ENCODE peak calls at places on chromosomes 5 and 9, in eight cellular contexts. A, W, I, U, F, P, D and V are unnamed samples.
A peak's percentile ranks its signal among the peaks of the same experiment; 100 is the strongest.

GRCh38 chr9:21672140-21672539 is 130.3 kb upstream of the MTAP start:
- DNase-seq in A (no peak), U (no peak), W (no peak), D (no peak), P (no peak), I (no peak), F (no peak), V (no peak)

GRCh38 chr5:10453564-10453963 is 11.9 kb downstream of the ROPN1L start:
- DNase-seq in D (no peak), W (peak; percentile 59), I (no peak), A (no peak), U (no peak), F (no peak), P (peak; percentile 52), V (peak; percentile 98)

GRCh38 chr9:115411993-115412452 is 294.1 kb upstream of the TNC start:
- DNase-seq in U (no peak), A (no peak), P (no peak), I (no peak), W (no peak), F (no peak), D (no peak), V (no peak)

GRCh38 chr9:33139421-33140228 is 27.5 kb downstream of the B4GALT1 start:
- DNase-seq in P (no peak), U (peak; percentile 94), W (no peak), F (no peak), D (peak; percentile 87), A (peak; percentile 89), I (peak; percentile 61), V (no peak)

GRCh38 chr5:172954751-172955159 is 4.5 kb upstream of the RPL26L1 start:
- DNase-seq in P (no peak), W (no peak), I (no peak), A (no peak), F (no peak), U (no peak), D (no peak), V (no peak)

GRCh38 chr9:129968690-129969485 is 74.1 kb downstream of the FNBP1 start:
- DNase-seq in A (no peak), W (peak; percentile 47), D (no peak), P (peak; percentile 62), F (peak; percentile 96), I (peak; percentile 87), U (no peak), V (peak; percentile 89)

GRCh38 chr5:59328801-59329296 is 564.7 kb downstream of the PDE4D start:
- DNase-seq in D (peak; percentile 22), F (peak; percentile 85), A (peak; percentile 69), P (no peak), I (peak; percentile 44), W (peak; percentile 74), U (no peak), V (no peak)

GRCh38 chr9:93669116-93669957 is 93.0 kb downstream of the PHF2 start:
- DNase-seq in F (no peak), A (peak; percentile 34), U (peak; percentile 76), W (no peak), P (no peak), D (peak; percentile 8), I (no peak), V (no peak)

GRCh38 chr9:134917431-134918373 is at the start of gene FCN1:
- DNase-seq in D (no peak), F (no peak), W (no peak), I (no peak), U (peak; percentile 74), A (peak; percentile 23), P (no peak), V (no peak)

GRCh38 chr5:90956511-90956910 is 397.9 kb downstream of the ADGRV1 start:
- DNase-seq in U (no peak), A (no peak), P (no peak), W (no peak), D (no peak), I (peak; percentile 3), F (peak; percentile 50), V (no peak)

GRCh38 chr5:146618434-146618833 is 102.4 kb upstream of the GPR151 start:
- DNase-seq in A (no peak), F (no peak), P (no peak), U (no peak), D (no peak), W (no peak), I (no peak), V (no peak)

GRCh38 chr9:37174247-37174646 is 53.9 kb downstream of the ZCCHC7 start:
- DNase-seq in U (no peak), D (no peak), A (no peak), F (peak; percentile 92), I (no peak), W (no peak), P (no peak), V (no peak)

GRCh38 chr9:130682490-130683121 is 11.0 kb upstream of the EXOSC2 start:
- DNase-seq in U (peak; percentile 93), D (peak; percentile 79), W (peak; percentile 89), A (peak; percentile 88), I (peak; percentile 87), F (peak; percentile 73), P (peak; percentile 96), V (peak; percentile 85)

GRCh38 chr5:59186623-59187022 is 603.7 kb downstream of the RAB3C start:
- DNase-seq in A (no peak), F (no peak), D (no peak), U (no peak), I (no peak), W (no peak), P (no peak), V (no peak)

GRCh38 chr9:7570107-7570720 is 229.4 kb downstream of the DMAC1 start:
- DNase-seq in P (no peak), A (no peak), I (peak; percentile 81), U (no peak), F (peak; percentile 58), D (no peak), W (peak; percentile 57), V (peak; percentile 61)

GRCh38 chr9:73219985-73220626 is 68.4 kb downstream of the ANXA1 start:
- DNase-seq in A (no peak), P (peak; percentile 45), I (peak; percentile 91), U (no peak), W (peak; percentile 36), F (no peak), D (no peak), V (peak; percentile 30)

GRCh38 chr9:96122756-96123155 is 179.2 kb downstream of the HSD17B3 start:
- DNase-seq in W (no peak), A (no peak), P (no peak), I (no peak), D (no peak), F (no peak), U (no peak), V (no peak)

GRCh38 chr5:170886210-170886894 is 24.5 kb downstream of the RANBP17 start:
- DNase-seq in D (no peak), P (no peak), I (no peak), W (no peak), A (no peak), U (no peak), F (no peak), V (no peak)

GRCh38 chr9:95379630-95380029 is 62.1 kb upstream of the FANCC start:
- DNase-seq in A (no peak), F (no peak), U (no peak), D (no peak), I (no peak), P (no peak), W (peak; percentile 16), V (no peak)

GRCh38 chr5:109997191-109997590 is 307.5 kb downstream of the MAN2A1 start:
- DNase-seq in W (no peak), I (no peak), U (no peak), F (no peak), D (no peak), A (no peak), P (no peak), V (no peak)

GRCh38 chr9:69249337-69249736 is 75.3 kb downstream of the TJP2 start:
- DNase-seq in I (peak; percentile 5), U (no peak), W (no peak), A (no peak), F (peak; percentile 44), P (peak; percentile 13), D (no peak), V (peak; percentile 15)

DNA sequence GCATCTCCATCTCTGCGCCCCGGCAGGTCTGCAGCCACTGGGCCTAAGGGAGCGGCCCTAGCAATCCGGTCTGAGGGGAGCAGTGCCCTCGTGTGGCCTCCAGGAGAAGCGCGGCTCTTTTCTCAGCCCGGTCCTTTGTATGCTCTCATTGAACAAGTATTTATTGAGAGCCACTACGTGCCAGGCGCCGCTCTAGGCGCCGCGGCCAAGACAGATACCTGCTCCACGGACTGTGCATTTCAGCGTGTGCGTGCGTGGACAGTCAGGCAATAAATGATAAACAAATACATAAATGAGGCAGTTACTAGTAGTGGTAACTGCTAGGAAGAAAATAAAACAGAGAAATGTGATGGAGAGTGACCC is 2.3 kb upstream of the SLC4A9 start:
- DNase-seq in U (peak; percentile 92), F (peak; percentile 88), W (peak; percentile 89), A (peak; percentile 88), D (peak; percentile 81), P (peak; percentile 95), I (peak; percentile 91), V (peak; percentile 93)
- TF ChIP-seq CTCF in U (peak; percentile 93), F (peak; percentile 97), W (peak; percentile 89), A (peak; percentile 88), D (peak; percentile 95), P (peak; percentile 98), I (peak; percentile 97), V (peak; percentile 94)

GRCh38 chr5:55991768-55992486 is 2.8 kb downstream of the IL6ST start:
- DNase-seq in U (no peak), F (peak; percentile 54), A (no peak), I (no peak), W (no peak), P (no peak), D (no peak), V (no peak)
- TF ChIP-seq CTCF in U (no peak), F (no peak), A (no peak), I (no peak), W (no peak), P (no peak), D (no peak), V (no peak)

GRCh38 chr5:23208959-23209431 is 298.4 kb upstream of the PRDM9 start:
- DNase-seq in P (peak; percentile 53), W (peak; percentile 68), U (no peak), A (no peak), I (peak; percentile 76), F (no peak), D (no peak), V (peak; percentile 91)
- TF ChIP-seq CTCF in P (peak; percentile 83), W (peak; percentile 56), U (peak; percentile 74), A (peak; percentile 47), I (peak; percentile 69), F (peak; percentile 6), D (peak; percentile 69), V (peak; percentile 91)

DNA sequence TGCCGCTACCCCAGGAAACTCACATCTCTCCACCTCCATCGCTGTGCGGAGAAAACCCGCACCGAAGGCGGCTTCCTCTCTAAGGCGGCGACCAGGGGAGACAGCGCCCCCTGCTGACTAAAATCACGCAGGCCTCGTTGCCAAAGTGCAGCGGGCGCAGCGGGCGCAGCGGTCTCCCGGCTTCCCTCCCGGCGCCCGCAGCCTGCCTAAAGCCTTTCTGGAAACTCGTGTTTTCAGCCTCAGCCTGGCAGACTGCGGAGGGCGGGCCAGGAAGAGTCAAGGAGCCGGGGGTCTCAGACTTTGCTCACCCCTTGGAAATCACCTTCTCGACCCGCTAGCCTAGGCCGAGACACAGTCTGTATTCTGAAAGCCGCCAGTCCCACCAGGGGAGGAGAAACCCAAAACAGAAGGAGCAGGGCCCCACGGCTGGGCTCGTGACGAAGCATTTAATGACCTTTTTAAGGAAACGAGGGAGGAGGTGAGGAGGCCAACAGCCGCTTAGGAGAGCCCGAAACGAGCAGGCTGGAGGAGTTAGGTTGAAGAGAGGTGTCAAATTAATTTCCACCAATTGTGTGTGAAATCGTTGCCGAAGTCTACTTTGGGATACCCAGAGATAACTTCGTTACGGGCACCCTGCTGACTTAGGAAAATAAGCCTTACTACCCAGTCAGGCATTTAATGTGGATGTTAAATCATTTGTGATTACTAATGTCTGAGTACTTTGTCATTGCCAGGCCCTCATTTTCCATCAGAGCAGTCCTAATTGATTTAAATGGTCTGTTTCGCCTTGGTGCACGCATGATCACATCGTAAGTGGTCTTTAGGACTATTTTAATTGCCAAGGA is 7.3 kb upstream of the FOXB2 start:
- DNase-seq in A (peak; percentile 70), W (peak; percentile 61), D (peak; percentile 53), P (no peak), U (peak; percentile 85), I (peak; percentile 55), F (peak; percentile 54), V (peak; percentile 17)
- TF ChIP-seq CTCF in A (peak; percentile 57), W (peak; percentile 77), D (peak; percentile 80), P (peak; percentile 42), U (peak; percentile 71), I (peak; percentile 85), F (peak; percentile 90), V (peak; percentile 69)